ENCODE peak calls at places on chromosomes 2 and 18, in four cellular contexts. U, S, N and V are unnamed samples.

GRCh38 chr2:105576440-105577241 is 168.1 kb upstream of the NCK2 start:
- DNase-seq in U (peak; percentile 60), S (peak; percentile 47), N (peak; percentile 87), V (no peak)

GRCh38 chr2:240426797-240427721 is 8.4 kb upstream of the GPC1 start:
- DNase-seq in U (peak; percentile 84), S (no peak), N (no peak), V (peak; percentile 26)

GRCh38 chr2:115848192-115848591 is 1405.8 kb downstream of the DPP10 start:
- DNase-seq in S (no peak), U (no peak), N (no peak), V (no peak)

GRCh38 chr2:36376319-36376765 is 20.8 kb downstream of the CRIM1 start:
- DNase-seq in S (peak; percentile 77), N (peak; percentile 56), U (peak; percentile 65), V (peak; percentile 83)

GRCh38 chr2:204533629-204534370 is 11.5 kb upstream of the PARD3B start:
- DNase-seq in S (no peak), U (peak; percentile 58), N (no peak), V (no peak)

GRCh38 chr2:73293534-73294171 is at the start of gene EGR4:
- DNase-seq in N (peak; percentile 62), S (peak; percentile 34), U (peak; percentile 69), V (peak; percentile 58)

GRCh38 chr2:176729706-176730569 is 460.7 kb downstream of the MTX2 start:
- DNase-seq in U (peak; percentile 20), S (peak; percentile 17), N (no peak), V (peak; percentile 49)

GRCh38 chr2:207039225-207039624 is 99.9 kb downstream of the CPO start:
- DNase-seq in N (no peak), U (no peak), S (no peak), V (no peak)

GRCh38 chr2:139122711-139123158 is 342.5 kb upstream of the NXPH2 start:
- DNase-seq in N (no peak), U (no peak), S (no peak), V (no peak)

GRCh38 chr2:75260946-75261345 is 61.6 kb upstream of the TACR1 start:
- DNase-seq in S (no peak), U (no peak), N (no peak), V (no peak)

GRCh38 chr2:55133467-55134315 is 83.4 kb upstream of the RTN4 start:
- DNase-seq in N (no peak), U (peak; percentile 96), S (no peak), V (no peak)

GRCh38 chr2:241636983-241637232 is at the start of gene THAP4:
- DNase-seq in N (peak; percentile 46), S (peak; percentile 75), U (no peak), V (peak; percentile 84)

GRCh38 chr18:24086082-24086481 is 52.8 kb upstream of the CABYR start:
- DNase-seq in S (no peak), U (no peak), N (no peak), V (no peak)

GRCh38 chr18:8615397-8616025 is 6.3 kb downstream of the RAB12 start:
- DNase-seq in N (no peak), U (peak; percentile 95), S (no peak), V (no peak)

GRCh38 chr2:72150961-72151356 is 3.3 kb upstream of the CYP26B1 start:
- DNase-seq in U (no peak), S (no peak), N (no peak), V (no peak)

GRCh38 chr2:99970292-99970868 is 172.0 kb downstream of the AFF3 start:
- DNase-seq in N (no peak), S (no peak), U (no peak), V (no peak)

GRCh38 chr2:72993147-72993546 is 75.8 kb downstream of the EMX1 start:
- DNase-seq in S (no peak), U (peak; percentile 37), N (peak; percentile 6), V (no peak)

GRCh38 chr2:108594982-108595464 is 60.8 kb downstream of the LIMS1 start:
- DNase-seq in S (no peak), N (no peak), U (peak; percentile 88), V (no peak)

GRCh38 chr2:73993799-73994543 is 9.3 kb downstream of the TET3 start:
- DNase-seq in S (no peak), N (no peak), U (no peak), V (no peak)

GRCh38 chr2:195575879-195576391 is 81.1 kb upstream of the SLC39A10 start:
- DNase-seq in N (no peak), S (no peak), U (peak; percentile 85), V (no peak)

GRCh38 chr2:227862741-227863588 is 8.5 kb upstream of the DAW1 start:
- DNase-seq in S (no peak), N (no peak), U (peak; percentile 89), V (peak; percentile 43)

GRCh38 chr18:54388203-54389142 is 30.8 kb downstream of the C18orf54 start:
- DNase-seq in N (no peak), U (peak; percentile 85), S (no peak), V (no peak)

GRCh38 chr18:44541159-44541558 is 139.5 kb upstream of the SETBP1 start:
- DNase-seq in S (no peak), U (peak; percentile 61), N (no peak), V (no peak)

GRCh38 chr2:203688798-203689197 is 17.6 kb upstream of the CD28 start:
- DNase-seq in S (peak; percentile 52), U (peak; percentile 87), N (peak; percentile 65), V (peak; percentile 70)

GRCh38 chr18:69402219-69402989 is 1.7 kb downstream of the DOK6 start:
- DNase-seq in N (no peak), U (peak; percentile 3), S (no peak), V (no peak)

GRCh38 chr2:216463148-216463547 is 35.5 kb upstream of the RPL37A start:
- DNase-seq in S (no peak), N (no peak), U (no peak), V (no peak)

GRCh38 chr2:1947316-1947715 is 203.0 kb upstream of the PXDN start:
- DNase-seq in S (no peak), N (no peak), U (no peak), V (no peak)

GRCh38 chr2:174334781-174335604 is at the start of gene SP9:
- DNase-seq in S (no peak), N (peak; percentile 74), U (peak; percentile 50), V (peak; percentile 49)

GRCh38 chr2:209391776-209392401 is 32.0 kb upstream of the MAP2 start:
- DNase-seq in S (no peak), N (no peak), U (peak; percentile 51), V (no peak)

GRCh38 chr2:121257476-121257831 is 27.5 kb downstream of the TFCP2L1 start:
- DNase-seq in S (no peak), U (no peak), N (no peak), V (no peak)

GRCh38 chr2:164000171-164000570 is 264.4 kb upstream of the FIGN start:
- DNase-seq in S (no peak), N (no peak), U (peak; percentile 36), V (no peak)